ENCODE peak calls at places on chromosome 17, in nine cellular contexts. One of them, this sample, is unnamed. For H3K4me1, the result is how much of the 10 kb centered on the place peaks cover.

GRCh38 chr17:49390548-49391324 is 23.9 kb downstream of the PHB1 start:
- DNase-seq in A549: no peak
- DNase-seq in neural progenitor cell: no peak
- DNase-seq in uterus: no peak
- DNase-seq in HCT116: no peak
- DNase-seq in astrocyte: no peak
- DNase-seq in HepG2: peak
- DNase-seq in heart right ventricle: no peak
- DNase-seq in body of pancreas: no peak
- DNase-seq in this sample: no peak

GRCh38 chr17:43723697-43724359 is 34.8 kb downstream of the SOST start:
- DNase-seq in A549: peak
- DNase-seq in neural progenitor cell: no peak
- DNase-seq in uterus: no peak
- DNase-seq in HCT116: peak
- DNase-seq in astrocyte: peak
- DNase-seq in HepG2: peak
- DNase-seq in heart right ventricle: peak
- DNase-seq in body of pancreas: peak
- DNase-seq in this sample: no peak

GRCh38 chr17:72838581-72838980 is 253.9 kb downstream of the SLC39A11 start:
- DNase-seq in A549: no peak
- DNase-seq in neural progenitor cell: no peak
- DNase-seq in uterus: no peak
- DNase-seq in HCT116: no peak
- DNase-seq in astrocyte: no peak
- DNase-seq in HepG2: no peak
- DNase-seq in heart right ventricle: no peak
- DNase-seq in body of pancreas: no peak
- DNase-seq in this sample: no peak

GRCh38 chr17:73533127-73533526 is 111.1 kb downstream of the SDK2 start:
- DNase-seq in A549: no peak
- DNase-seq in neural progenitor cell: no peak
- DNase-seq in uterus: no peak
- DNase-seq in HCT116: no peak
- DNase-seq in astrocyte: no peak
- DNase-seq in HepG2: no peak
- DNase-seq in heart right ventricle: peak
- DNase-seq in body of pancreas: no peak
- DNase-seq in this sample: no peak

GRCh38 chr17:28684963-28685362 is 23.0 kb downstream of the SUPT6H start:
- DNase-seq in A549: peak
- DNase-seq in neural progenitor cell: no peak
- DNase-seq in uterus: no peak
- DNase-seq in HCT116: no peak
- DNase-seq in astrocyte: no peak
- DNase-seq in HepG2: peak
- DNase-seq in heart right ventricle: no peak
- DNase-seq in body of pancreas: peak
- DNase-seq in this sample: no peak

GRCh38 chr17:33667052-33667509 is 374.0 kb upstream of the ASIC2 start:
- DNase-seq in A549: peak
- DNase-seq in neural progenitor cell: no peak
- DNase-seq in uterus: no peak
- DNase-seq in HCT116: no peak
- DNase-seq in astrocyte: no peak
- DNase-seq in HepG2: no peak
- DNase-seq in heart right ventricle: no peak
- DNase-seq in body of pancreas: no peak
- DNase-seq in this sample: no peak

GRCh38 chr17:1890758-1891450 is 61.1 kb downstream of the RPA1 start:
- DNase-seq in A549: no peak
- DNase-seq in neural progenitor cell: no peak
- DNase-seq in uterus: no peak
- DNase-seq in HCT116: no peak
- DNase-seq in astrocyte: no peak
- DNase-seq in HepG2: no peak
- DNase-seq in heart right ventricle: no peak
- DNase-seq in body of pancreas: no peak
- DNase-seq in this sample: no peak

GRCh38 chr17:76199466-76199865 is 40.8 kb downstream of the RNF157 start:
- DNase-seq in A549: no peak
- DNase-seq in neural progenitor cell: no peak
- DNase-seq in uterus: no peak
- DNase-seq in HCT116: no peak
- DNase-seq in astrocyte: no peak
- DNase-seq in HepG2: no peak
- DNase-seq in heart right ventricle: no peak
- DNase-seq in body of pancreas: no peak
- DNase-seq in this sample: no peak

GRCh38 chr17:40373324-40373723 is 8.8 kb upstream of the GJD3 start:
- DNase-seq in A549: no peak
- DNase-seq in neural progenitor cell: no peak
- DNase-seq in uterus: no peak
- DNase-seq in HCT116: no peak
- DNase-seq in astrocyte: peak
- DNase-seq in HepG2: no peak
- DNase-seq in heart right ventricle: no peak
- DNase-seq in body of pancreas: no peak
- DNase-seq in this sample: no peak

GRCh38 chr17:46770439-46770817 is 48.1 kb downstream of the WNT3 start:
- DNase-seq in A549: no peak
- DNase-seq in neural progenitor cell: no peak
- DNase-seq in uterus: no peak
- DNase-seq in HCT116: no peak
- DNase-seq in astrocyte: no peak
- DNase-seq in HepG2: peak
- DNase-seq in heart right ventricle: no peak
- DNase-seq in body of pancreas: no peak
- DNase-seq in this sample: no peak

GRCh38 chr17:2064980-2065785 is 10.3 kb downstream of the HIC1 start:
- DNase-seq in A549: peak
- DNase-seq in neural progenitor cell: peak
- DNase-seq in uterus: no peak
- DNase-seq in HCT116: no peak
- DNase-seq in astrocyte: peak
- DNase-seq in HepG2: no peak
- DNase-seq in heart right ventricle: peak
- DNase-seq in body of pancreas: peak
- DNase-seq in this sample: no peak

GRCh38 chr17:7279453-7279852 is 2.1 kb upstream of the SLC2A4 start:
- DNase-seq in A549: no peak
- DNase-seq in neural progenitor cell: no peak
- DNase-seq in uterus: no peak
- DNase-seq in HCT116: no peak
- DNase-seq in astrocyte: no peak
- DNase-seq in HepG2: no peak
- DNase-seq in heart right ventricle: no peak
- DNase-seq in body of pancreas: no peak
- DNase-seq in this sample: no peak

GRCh38 chr17:10099051-10099571 is 99.3 kb downstream of the GAS7 start:
- DNase-seq in A549: no peak
- DNase-seq in neural progenitor cell: no peak
- DNase-seq in uterus: peak
- DNase-seq in HCT116: no peak
- DNase-seq in astrocyte: peak
- DNase-seq in HepG2: no peak
- DNase-seq in heart right ventricle: no peak
- DNase-seq in body of pancreas: no peak
- DNase-seq in this sample: no peak

GRCh38 chr17:72134560-72135399 is 14.0 kb downstream of the SOX9 start:
- DNase-seq in A549: no peak
- DNase-seq in neural progenitor cell: no peak
- DNase-seq in uterus: no peak
- DNase-seq in HCT116: no peak
- DNase-seq in astrocyte: peak
- DNase-seq in HepG2: no peak
- DNase-seq in heart right ventricle: no peak
- DNase-seq in body of pancreas: no peak
- DNase-seq in this sample: no peak

GRCh38 chr17:5355416-5356129 is 63.9 kb downstream of the NUP88 start:
- DNase-seq in A549: no peak
- DNase-seq in neural progenitor cell: no peak
- DNase-seq in uterus: no peak
- DNase-seq in HCT116: no peak
- DNase-seq in astrocyte: no peak
- DNase-seq in HepG2: peak
- DNase-seq in heart right ventricle: no peak
- DNase-seq in body of pancreas: no peak
- DNase-seq in this sample: no peak

GRCh38 chr17:50487213-50488096 is 8.8 kb downstream of the RSAD1 start:
- DNase-seq in A549: no peak
- DNase-seq in neural progenitor cell: no peak
- DNase-seq in uterus: no peak
- DNase-seq in HCT116: no peak
- DNase-seq in astrocyte: no peak
- DNase-seq in HepG2: no peak
- DNase-seq in heart right ventricle: no peak
- DNase-seq in body of pancreas: no peak
- DNase-seq in this sample: no peak

GRCh38 chr17:79003661-79004411 is 5.7 kb downstream of the CANT1 start:
- DNase-seq in A549: no peak
- DNase-seq in neural progenitor cell: peak
- DNase-seq in uterus: peak
- DNase-seq in HCT116: no peak
- DNase-seq in astrocyte: no peak
- DNase-seq in HepG2: no peak
- DNase-seq in heart right ventricle: no peak
- DNase-seq in body of pancreas: no peak
- DNase-seq in this sample: no peak

GRCh38 chr17:9670596-9670995 is 25.3 kb downstream of the USP43 start:
- DNase-seq in A549: no peak
- DNase-seq in neural progenitor cell: no peak
- DNase-seq in uterus: no peak
- DNase-seq in HCT116: no peak
- DNase-seq in astrocyte: no peak
- DNase-seq in HepG2: no peak
- DNase-seq in heart right ventricle: no peak
- DNase-seq in body of pancreas: no peak
- DNase-seq in this sample: no peak

GRCh38 chr17:82217120-82217529 is 4.5 kb upstream of the CCDC57 start:
- DNase-seq in A549: no peak
- DNase-seq in neural progenitor cell: no peak
- DNase-seq in uterus: no peak
- DNase-seq in HCT116: no peak
- DNase-seq in astrocyte: no peak
- DNase-seq in HepG2: no peak
- DNase-seq in heart right ventricle: no peak
- DNase-seq in body of pancreas: no peak
- DNase-seq in this sample: no peak

GRCh38 chr17:42135664-42136653 is 13.4 kb downstream of the HSPB9 start:
- DNase-seq in A549: peak
- DNase-seq in neural progenitor cell: no peak
- DNase-seq in uterus: no peak
- DNase-seq in HCT116: peak
- DNase-seq in astrocyte: peak
- DNase-seq in HepG2: peak
- DNase-seq in heart right ventricle: peak
- DNase-seq in body of pancreas: peak
- DNase-seq in this sample: no peak
- H3K4me3 ChIP-seq in A549: no peak
- H3K4me3 ChIP-seq in neural progenitor cell: no peak
- H3K4me3 ChIP-seq in uterus: no peak
- H3K4me3 ChIP-seq in HCT116: no peak
- H3K4me3 ChIP-seq in astrocyte: peak
- H3K4me3 ChIP-seq in HepG2: no peak
- H3K4me3 ChIP-seq in heart right ventricle: no peak
- H3K4me3 ChIP-seq in body of pancreas: no peak
- H3K4me3 ChIP-seq in this sample: no peak

GRCh38 chr17:31536451-31536850 is 145.0 kb downstream of the RAB11FIP4 start:
- DNase-seq in A549: no peak
- DNase-seq in neural progenitor cell: no peak
- DNase-seq in uterus: no peak
- DNase-seq in HCT116: no peak
- DNase-seq in astrocyte: no peak
- DNase-seq in HepG2: no peak
- DNase-seq in heart right ventricle: no peak
- DNase-seq in body of pancreas: no peak
- DNase-seq in this sample: no peak

GRCh38 chr17:31537558-31537957 is 146.1 kb downstream of the RAB11FIP4 start:
- DNase-seq in A549: no peak
- DNase-seq in neural progenitor cell: no peak
- DNase-seq in uterus: peak
- DNase-seq in HCT116: no peak
- DNase-seq in astrocyte: peak
- DNase-seq in HepG2: no peak
- DNase-seq in heart right ventricle: no peak
- DNase-seq in body of pancreas: peak
- DNase-seq in this sample: no peak

GRCh38 chr17:31535581-31535981 is 144.1 kb downstream of the RAB11FIP4 start:
- DNase-seq in A549: no peak
- DNase-seq in neural progenitor cell: no peak
- DNase-seq in uterus: no peak
- DNase-seq in HCT116: no peak
- DNase-seq in astrocyte: no peak
- DNase-seq in HepG2: no peak
- DNase-seq in heart right ventricle: no peak
- DNase-seq in body of pancreas: no peak
- DNase-seq in this sample: no peak

GRCh38 chr17:31540602-31541307 is 149.3 kb downstream of the RAB11FIP4 start:
- DNase-seq in A549: no peak
- DNase-seq in neural progenitor cell: no peak
- DNase-seq in uterus: no peak
- DNase-seq in HCT116: no peak
- DNase-seq in astrocyte: no peak
- DNase-seq in HepG2: no peak
- DNase-seq in heart right ventricle: no peak
- DNase-seq in body of pancreas: no peak
- DNase-seq in this sample: no peak

GRCh38 chr17:31538080-31538762 is 146.7 kb downstream of the RAB11FIP4 start:
- DNase-seq in A549: no peak
- DNase-seq in neural progenitor cell: no peak
- DNase-seq in uterus: no peak
- DNase-seq in HCT116: no peak
- DNase-seq in astrocyte: no peak
- DNase-seq in HepG2: no peak
- DNase-seq in heart right ventricle: no peak
- DNase-seq in body of pancreas: no peak
- DNase-seq in this sample: no peak
- H3K4me1 ChIP-seq in A549: under half
- H3K4me1 ChIP-seq in neural progenitor cell: under half
- H3K4me1 ChIP-seq in uterus: under half
- H3K4me1 ChIP-seq in HCT116: under half
- H3K4me1 ChIP-seq in astrocyte: under half
- H3K4me1 ChIP-seq in HepG2: under half
- H3K4me1 ChIP-seq in heart right ventricle: under half
- H3K4me1 ChIP-seq in body of pancreas: under half
- H3K4me1 ChIP-seq in this sample: under half

GRCh38 chr17:81004336-81005015 is 12.8 kb downstream of the CHMP6 start:
- DNase-seq in A549: no peak
- DNase-seq in neural progenitor cell: peak
- DNase-seq in uterus: no peak
- DNase-seq in HCT116: no peak
- DNase-seq in astrocyte: no peak
- DNase-seq in HepG2: no peak
- DNase-seq in heart right ventricle: no peak
- DNase-seq in body of pancreas: no peak
- DNase-seq in this sample: no peak
- H3K4me3 ChIP-seq in A549: peak
- H3K4me3 ChIP-seq in neural progenitor cell: peak
- H3K4me3 ChIP-seq in uterus: no peak
- H3K4me3 ChIP-seq in HCT116: no peak
- H3K4me3 ChIP-seq in astrocyte: no peak
- H3K4me3 ChIP-seq in HepG2: no peak
- H3K4me3 ChIP-seq in heart right ventricle: no peak
- H3K4me3 ChIP-seq in body of pancreas: no peak
- H3K4me3 ChIP-seq in this sample: peak

GRCh38 chr17:17937450-17937849 is 34.8 kb downstream of the TOM1L2 start:
- DNase-seq in A549: no peak
- DNase-seq in neural progenitor cell: no peak
- DNase-seq in uterus: no peak
- DNase-seq in HCT116: no peak
- DNase-seq in astrocyte: peak
- DNase-seq in HepG2: no peak
- DNase-seq in heart right ventricle: no peak
- DNase-seq in body of pancreas: no peak
- DNase-seq in this sample: no peak
- H3K4me1 ChIP-seq in A549: half or more
- H3K4me1 ChIP-seq in neural progenitor cell: under half
- H3K4me1 ChIP-seq in uterus: under half
- H3K4me1 ChIP-seq in HCT116: half or more
- H3K4me1 ChIP-seq in astrocyte: half or more
- H3K4me1 ChIP-seq in HepG2: under half
- H3K4me1 ChIP-seq in heart right ventricle: half or more
- H3K4me1 ChIP-seq in body of pancreas: under half
- H3K4me1 ChIP-seq in this sample: under half